ENCODE peak calls at places on chromosome 3, in eight cellular contexts. X, S, A, H, C, E, V and F are unnamed samples.

GRCh38 chr3:157274644-157275137 is 114.7 kb upstream of the CCNL1 start:
- DNase-seq in X (no peak), S (no peak), A (no peak), H (no peak), C (no peak), E (peak), V (no peak), F (no peak)

GRCh38 chr3:5499404-5499803 is 311.9 kb downstream of the EDEM1 start:
- DNase-seq in X (no peak), S (no peak), A (no peak), H (no peak), C (no peak), E (no peak), V (no peak), F (no peak)

GRCh38 chr3:65902304-65902793 is 136.4 kb downstream of the MAGI1 start:
- DNase-seq in X (no peak), S (no peak), A (no peak), H (no peak), C (peak), E (peak), V (no peak), F (peak)

GRCh38 chr3:150094150-150094932 is 123.6 kb upstream of the PFN2 start:
- DNase-seq in X (no peak), S (no peak), A (no peak), H (peak), C (no peak), E (peak), V (no peak), F (no peak)

GRCh38 chr3:4321732-4322131 is 18.6 kb downstream of the SETMAR start:
- DNase-seq in X (no peak), S (no peak), A (no peak), H (no peak), C (no peak), E (no peak), V (no peak), F (no peak)

GRCh38 chr3:33437556-33438283 is 2.5 kb downstream of the UBP1 start:
- DNase-seq in X (peak), S (no peak), A (no peak), H (no peak), C (peak), E (peak), V (no peak), F (no peak)

GRCh38 chr3:129491794-129492193 is 36.6 kb upstream of the RHO start:
- DNase-seq in X (no peak), S (no peak), A (no peak), H (no peak), C (no peak), E (no peak), V (no peak), F (no peak)

GRCh38 chr3:8966820-8967348 is 3.6 kb upstream of the RAD18 start:
- DNase-seq in X (no peak), S (no peak), A (no peak), H (no peak), C (no peak), E (no peak), V (no peak), F (no peak)

GRCh38 chr3:135853981-135854380 is 111.5 kb upstream of the PPP2R3A start:
- DNase-seq in X (peak), S (no peak), A (no peak), H (no peak), C (no peak), E (no peak), V (no peak), F (no peak)

GRCh38 chr3:186385856-186386602 is 24.0 kb upstream of the DGKG start:
- DNase-seq in X (no peak), S (peak), A (no peak), H (peak), C (no peak), E (no peak), V (no peak), F (no peak)

GRCh38 chr3:108486910-108487309 is 23.5 kb downstream of the MYH15 start:
- DNase-seq in X (peak), S (no peak), A (no peak), H (peak), C (no peak), E (peak), V (no peak), F (peak)

GRCh38 chr3:81242871-81243270 is 518.6 kb downstream of the GBE1 start:
- DNase-seq in X (no peak), S (no peak), A (no peak), H (no peak), C (no peak), E (no peak), V (no peak), F (peak)